ENCODE peak calls at places on chromosomes 11 and 22, in nine cellular contexts. One of them, this sample, is unnamed.

GRCh38 chr11:120203626-120204025 is 7.2 kb upstream of the OAF start:
- DNase-seq in T follicular helper cell: no peak
- DNase-seq in hypothalamus: no peak
- DNase-seq in hepatic stellate cell: no peak
- DNase-seq in central memory CD4-positive, alpha-beta T cell: no peak
- DNase-seq in activated CD4-positive, alpha-beta T cell treated with anti-CD3 and anti-CD28 coated beads, Interleukin-2, amount 10 ng/mL, durations not matched to agents 7 days and 5 days: no peak
- DNase-seq in foreskin fibroblast: peak
- DNase-seq in small intestine: no peak
- DNase-seq in fibroblast of the aortic adventitia: no peak
- DNase-seq in this sample: no peak

GRCh38 chr11:62680825-62681240 is 2.0 kb upstream of the UBXN1 start:
- DNase-seq in T follicular helper cell: no peak
- DNase-seq in central memory CD4-positive, alpha-beta T cell: peak
- DNase-seq in small intestine: peak
- DNase-seq in hypothalamus: no peak
- DNase-seq in activated CD4-positive, alpha-beta T cell treated with anti-CD3 and anti-CD28 coated beads, Interleukin-2, amount 10 ng/mL, durations not matched to agents 7 days and 5 days: peak
- DNase-seq in foreskin fibroblast: peak
- DNase-seq in hepatic stellate cell: peak
- DNase-seq in fibroblast of the aortic adventitia: peak
- DNase-seq in this sample: peak

GRCh38 chr11:73151371-73151870 is 9.3 kb upstream of the FCHSD2 start:
- DNase-seq in small intestine: no peak
- DNase-seq in activated CD4-positive, alpha-beta T cell treated with anti-CD3 and anti-CD28 coated beads, Interleukin-2, amount 10 ng/mL, durations not matched to agents 7 days and 5 days: no peak
- DNase-seq in central memory CD4-positive, alpha-beta T cell: no peak
- DNase-seq in T follicular helper cell: no peak
- DNase-seq in fibroblast of the aortic adventitia: no peak
- DNase-seq in hypothalamus: no peak
- DNase-seq in hepatic stellate cell: no peak
- DNase-seq in foreskin fibroblast: no peak
- DNase-seq in this sample: no peak

GRCh38 chr22:37498289-37498909 is 12.2 kb upstream of the MFNG start:
- DNase-seq in central memory CD4-positive, alpha-beta T cell: peak
- DNase-seq in foreskin fibroblast: no peak
- DNase-seq in fibroblast of the aortic adventitia: no peak
- DNase-seq in hypothalamus: no peak
- DNase-seq in activated CD4-positive, alpha-beta T cell treated with anti-CD3 and anti-CD28 coated beads, Interleukin-2, amount 10 ng/mL, durations not matched to agents 7 days and 5 days: peak
- DNase-seq in hepatic stellate cell: no peak
- DNase-seq in T follicular helper cell: peak
- DNase-seq in small intestine: peak
- DNase-seq in this sample: no peak

GRCh38 chr22:20418211-20418788 is 19.3 kb downstream of the SCARF2 start:
- DNase-seq in central memory CD4-positive, alpha-beta T cell: peak
- DNase-seq in activated CD4-positive, alpha-beta T cell treated with anti-CD3 and anti-CD28 coated beads, Interleukin-2, amount 10 ng/mL, durations not matched to agents 7 days and 5 days: peak
- DNase-seq in fibroblast of the aortic adventitia: peak
- DNase-seq in hypothalamus: peak
- DNase-seq in hepatic stellate cell: peak
- DNase-seq in foreskin fibroblast: peak
- DNase-seq in small intestine: peak
- DNase-seq in T follicular helper cell: peak
- DNase-seq in this sample: peak

GRCh38 chr11:113840932-113841664 is 34.3 kb downstream of the USP28 start:
- DNase-seq in central memory CD4-positive, alpha-beta T cell: no peak
- DNase-seq in activated CD4-positive, alpha-beta T cell treated with anti-CD3 and anti-CD28 coated beads, Interleukin-2, amount 10 ng/mL, durations not matched to agents 7 days and 5 days: no peak
- DNase-seq in T follicular helper cell: no peak
- DNase-seq in small intestine: no peak
- DNase-seq in fibroblast of the aortic adventitia: no peak
- DNase-seq in hepatic stellate cell: no peak
- DNase-seq in foreskin fibroblast: no peak
- DNase-seq in hypothalamus: no peak
- DNase-seq in this sample: no peak

GRCh38 chr22:48141301-48141700 is 1378.9 kb downstream of the TBC1D22A start:
- DNase-seq in T follicular helper cell: no peak
- DNase-seq in central memory CD4-positive, alpha-beta T cell: no peak
- DNase-seq in hepatic stellate cell: no peak
- DNase-seq in activated CD4-positive, alpha-beta T cell treated with anti-CD3 and anti-CD28 coated beads, Interleukin-2, amount 10 ng/mL, durations not matched to agents 7 days and 5 days: no peak
- DNase-seq in foreskin fibroblast: no peak
- DNase-seq in fibroblast of the aortic adventitia: no peak
- DNase-seq in hypothalamus: no peak
- DNase-seq in small intestine: no peak
- DNase-seq in this sample: no peak

GRCh38 chr22:40007826-40008710 is 13.3 kb downstream of the FAM83F start:
- DNase-seq in central memory CD4-positive, alpha-beta T cell: no peak
- DNase-seq in activated CD4-positive, alpha-beta T cell treated with anti-CD3 and anti-CD28 coated beads, Interleukin-2, amount 10 ng/mL, durations not matched to agents 7 days and 5 days: no peak
- DNase-seq in fibroblast of the aortic adventitia: no peak
- DNase-seq in hypothalamus: no peak
- DNase-seq in small intestine: no peak
- DNase-seq in T follicular helper cell: no peak
- DNase-seq in hepatic stellate cell: no peak
- DNase-seq in foreskin fibroblast: no peak
- DNase-seq in this sample: no peak

GRCh38 chr11:62438641-62439040 is 19.8 kb downstream of the SCGB1A1 start:
- DNase-seq in small intestine: peak
- DNase-seq in fibroblast of the aortic adventitia: no peak
- DNase-seq in foreskin fibroblast: no peak
- DNase-seq in T follicular helper cell: no peak
- DNase-seq in hypothalamus: no peak
- DNase-seq in activated CD4-positive, alpha-beta T cell treated with anti-CD3 and anti-CD28 coated beads, Interleukin-2, amount 10 ng/mL, durations not matched to agents 7 days and 5 days: no peak
- DNase-seq in central memory CD4-positive, alpha-beta T cell: no peak
- DNase-seq in hepatic stellate cell: no peak
- DNase-seq in this sample: no peak

GRCh38 chr11:61545341-61545740 is 35.5 kb downstream of the SYT7 start:
- DNase-seq in activated CD4-positive, alpha-beta T cell treated with anti-CD3 and anti-CD28 coated beads, Interleukin-2, amount 10 ng/mL, durations not matched to agents 7 days and 5 days: no peak
- DNase-seq in small intestine: no peak
- DNase-seq in fibroblast of the aortic adventitia: no peak
- DNase-seq in foreskin fibroblast: no peak
- DNase-seq in hepatic stellate cell: peak
- DNase-seq in hypothalamus: no peak
- DNase-seq in central memory CD4-positive, alpha-beta T cell: no peak
- DNase-seq in T follicular helper cell: no peak
- DNase-seq in this sample: no peak

GRCh38 chr22:49331878-49332277 is 495.8 kb downstream of the BRD1 start:
- DNase-seq in hepatic stellate cell: no peak
- DNase-seq in activated CD4-positive, alpha-beta T cell treated with anti-CD3 and anti-CD28 coated beads, Interleukin-2, amount 10 ng/mL, durations not matched to agents 7 days and 5 days: no peak
- DNase-seq in T follicular helper cell: no peak
- DNase-seq in fibroblast of the aortic adventitia: no peak
- DNase-seq in central memory CD4-positive, alpha-beta T cell: no peak
- DNase-seq in hypothalamus: no peak
- DNase-seq in small intestine: no peak
- DNase-seq in foreskin fibroblast: no peak
- DNase-seq in this sample: no peak

GRCh38 chr11:57638811-57639320 is 10.8 kb downstream of the YPEL4 start:
- DNase-seq in hypothalamus: no peak
- DNase-seq in activated CD4-positive, alpha-beta T cell treated with anti-CD3 and anti-CD28 coated beads, Interleukin-2, amount 10 ng/mL, durations not matched to agents 7 days and 5 days: no peak
- DNase-seq in small intestine: no peak
- DNase-seq in foreskin fibroblast: no peak
- DNase-seq in T follicular helper cell: no peak
- DNase-seq in central memory CD4-positive, alpha-beta T cell: no peak
- DNase-seq in fibroblast of the aortic adventitia: peak
- DNase-seq in hepatic stellate cell: no peak
- DNase-seq in this sample: no peak

GRCh38 chr22:44861245-44861644 is 108.9 kb downstream of the ARHGAP8 start:
- DNase-seq in T follicular helper cell: no peak
- DNase-seq in central memory CD4-positive, alpha-beta T cell: no peak
- DNase-seq in foreskin fibroblast: no peak
- DNase-seq in hepatic stellate cell: no peak
- DNase-seq in activated CD4-positive, alpha-beta T cell treated with anti-CD3 and anti-CD28 coated beads, Interleukin-2, amount 10 ng/mL, durations not matched to agents 7 days and 5 days: no peak
- DNase-seq in fibroblast of the aortic adventitia: no peak
- DNase-seq in hypothalamus: no peak
- DNase-seq in small intestine: no peak
- DNase-seq in this sample: no peak

GRCh38 chr11:61756452-61757212 is 4.2 kb downstream of the MYRF start:
- DNase-seq in hepatic stellate cell: peak
- DNase-seq in foreskin fibroblast: peak
- DNase-seq in central memory CD4-positive, alpha-beta T cell: no peak
- DNase-seq in T follicular helper cell: no peak
- DNase-seq in small intestine: peak
- DNase-seq in activated CD4-positive, alpha-beta T cell treated with anti-CD3 and anti-CD28 coated beads, Interleukin-2, amount 10 ng/mL, durations not matched to agents 7 days and 5 days: no peak
- DNase-seq in fibroblast of the aortic adventitia: no peak
- DNase-seq in hypothalamus: no peak
- DNase-seq in this sample: no peak

GRCh38 chr11:105042178-105042577 is 3.0 kb downstream of the CARD16 start:
- DNase-seq in central memory CD4-positive, alpha-beta T cell: no peak
- DNase-seq in activated CD4-positive, alpha-beta T cell treated with anti-CD3 and anti-CD28 coated beads, Interleukin-2, amount 10 ng/mL, durations not matched to agents 7 days and 5 days: no peak
- DNase-seq in small intestine: no peak
- DNase-seq in fibroblast of the aortic adventitia: no peak
- DNase-seq in foreskin fibroblast: no peak
- DNase-seq in hepatic stellate cell: no peak
- DNase-seq in T follicular helper cell: no peak
- DNase-seq in hypothalamus: no peak
- DNase-seq in this sample: no peak

GRCh38 chr11:45486461-45486860 is 179.0 kb downstream of the CHST1 start:
- DNase-seq in fibroblast of the aortic adventitia: no peak
- DNase-seq in activated CD4-positive, alpha-beta T cell treated with anti-CD3 and anti-CD28 coated beads, Interleukin-2, amount 10 ng/mL, durations not matched to agents 7 days and 5 days: no peak
- DNase-seq in foreskin fibroblast: no peak
- DNase-seq in hepatic stellate cell: no peak
- DNase-seq in central memory CD4-positive, alpha-beta T cell: no peak
- DNase-seq in small intestine: no peak
- DNase-seq in hypothalamus: no peak
- DNase-seq in T follicular helper cell: no peak
- DNase-seq in this sample: no peak

This sample was measured in prostate gland.